ENCODE peak calls at places on chromosome 15, in five cellular contexts. V is ovary, Q is endodermal cell, S is prostate gland, D is cardiac muscle cell. C is an unnamed sample.

GRCh38 chr15:92149029-92149428 is 244.7 kb upstream of the ST8SIA2 start:
- DNase-seq in Q (no peak), V (no peak), S (no peak), D (no peak), C (no peak)

GRCh38 chr15:69719527-69719926 is 266.9 kb downstream of the RPLP1 start:
- DNase-seq in D (peak; percentile 40), S (no peak), Q (no peak), V (no peak), C (no peak)

GRCh38 chr15:58355352-58355964 is 76.3 kb upstream of the LIPC start:
- DNase-seq in D (no peak), V (no peak), Q (no peak), S (no peak), C (no peak)

GRCh38 chr15:76150508-76150907 is 90.7 kb downstream of the TMEM266 start:
- DNase-seq in S (peak; percentile 39), V (no peak), D (no peak), Q (no peak), C (peak; percentile 69)

GRCh38 chr15:53837263-53837662 is 77.8 kb upstream of the WDR72 start:
- DNase-seq in Q (no peak), S (peak; percentile 48), D (no peak), V (no peak), C (peak; percentile 72)

GRCh38 chr15:65777053-65777452 is 15.0 kb downstream of the DENND4A start:
- DNase-seq in D (no peak), S (no peak), V (no peak), Q (no peak), C (no peak)

GRCh38 chr15:32838820-32839219 is 121.0 kb downstream of the GREM1 start:
- DNase-seq in S (no peak), Q (no peak), V (no peak), D (peak; percentile 48), C (peak; percentile 19)

GRCh38 chr15:92149469-92149868 is 244.2 kb upstream of the ST8SIA2 start:
- DNase-seq in D (no peak), S (no peak), V (no peak), Q (no peak), C (no peak)

GRCh38 chr15:91866971-91867372 is 13.5 kb downstream of the SLCO3A1 start:
- DNase-seq in Q (no peak), D (peak; percentile 57), V (peak; percentile 43), S (peak; percentile 83), C (no peak)

GRCh38 chr15:48090666-48091065 is 30.1 kb upstream of the SLC24A5 start:
- DNase-seq in Q (no peak), S (no peak), D (no peak), V (no peak), C (no peak)

GRCh38 chr15:98785796-98786581 is 137.7 kb downstream of the IGF1R start:
- DNase-seq in Q (peak; percentile 82), S (no peak), V (no peak), D (no peak), C (no peak)

GRCh38 chr15:77897896-77898406 is 179.6 kb downstream of the TBC1D2B start:
- DNase-seq in V (no peak), D (no peak), S (no peak), Q (no peak), C (no peak)

GRCh38 chr15:47993051-47993450 is 127.7 kb upstream of the SLC24A5 start:
- DNase-seq in V (no peak), D (no peak), S (no peak), Q (no peak), C (no peak)

GRCh38 chr15:58190419-58190818 is 52.2 kb downstream of the AQP9 start:
- DNase-seq in S (no peak), D (no peak), Q (no peak), V (no peak), C (no peak)

GRCh38 chr15:22979069-22979698 is 984 bp downstream of the CYFIP1 start:
- DNase-seq in V (peak; percentile 48), S (peak; percentile 62), D (peak; percentile 51), Q (peak; percentile 82), C (peak; percentile 59)

GRCh38 chr15:80940851-80941250 is 48.8 kb downstream of the MESD start:
- DNase-seq in D (no peak), S (no peak), V (no peak), Q (no peak), C (no peak)

GRCh38 chr15:33636234-33636633 is 325.5 kb downstream of the RYR3 start:
- DNase-seq in V (no peak), D (no peak), S (no peak), Q (no peak), C (no peak)

GRCh38 chr15:41944313-41944940 is 27.9 kb downstream of the EHD4 start:
- DNase-seq in V (peak; percentile 59), D (peak; percentile 95), Q (peak; percentile 33), S (no peak), C (no peak)

GRCh38 chr15:48324949-48325348 is 6.3 kb upstream of the DUT start:
- DNase-seq in V (no peak), Q (no peak), S (peak; percentile 53), D (no peak), C (no peak)

GRCh38 chr15:77282333-77282732 is 137.6 kb downstream of the PEAK1 start:
- DNase-seq in Q (peak; percentile 49), D (peak; percentile 48), S (no peak), V (no peak), C (no peak)

GRCh38 chr15:83078712-83079111 is 11.7 kb upstream of the BTBD1 start:
- DNase-seq in S (no peak), D (no peak), V (no peak), Q (no peak), C (no peak)

GRCh38 chr15:48292458-48292857 is 38.8 kb upstream of the DUT start:
- DNase-seq in D (no peak), Q (no peak), S (no peak), V (no peak), C (no peak)

GRCh38 chr15:42494998-42495360 is 455 bp upstream of the SNAP23 start:
- DNase-seq in D (peak; percentile 80), Q (no peak), S (peak; percentile 73), V (no peak), C (peak; percentile 85)

GRCh38 chr15:78438595-78439285 is 724 bp downstream of the IREB2 start:
- DNase-seq in Q (peak; percentile 68), D (peak; percentile 39), V (no peak), S (peak; percentile 21), C (no peak)

GRCh38 chr15:20106026-20106425 is 435.6 kb downstream of the GOLGA6L6 start:
- DNase-seq in Q (no peak), S (no peak), V (no peak), D (no peak), C (peak; percentile 22)

GRCh38 chr15:98568382-98569017 is 79.8 kb upstream of the IGF1R start:
- DNase-seq in D (peak; percentile 16), S (no peak), V (no peak), Q (no peak), C (no peak)

GRCh38 chr15:77616072-77616471 is 16.6 kb downstream of the LINGO1 start:
- DNase-seq in D (no peak), S (no peak), Q (no peak), V (no peak), C (no peak)

GRCh38 chr15:83436513-83437158 is 10.5 kb upstream of the SH3GL3 start:
- DNase-seq in S (peak; percentile 7), D (peak; percentile 80), Q (peak; percentile 55), V (no peak), C (no peak)

GRCh38 chr15:56969265-56969895 is 50.9 kb downstream of the TCF12 start:
- DNase-seq in Q (no peak), S (no peak), D (no peak), V (no peak), C (no peak)

GRCh38 chr15:69133862-69134519 is 26.4 kb upstream of the GLCE start:
- DNase-seq in V (no peak), D (no peak), Q (no peak), S (no peak), C (no peak)

DNA sequence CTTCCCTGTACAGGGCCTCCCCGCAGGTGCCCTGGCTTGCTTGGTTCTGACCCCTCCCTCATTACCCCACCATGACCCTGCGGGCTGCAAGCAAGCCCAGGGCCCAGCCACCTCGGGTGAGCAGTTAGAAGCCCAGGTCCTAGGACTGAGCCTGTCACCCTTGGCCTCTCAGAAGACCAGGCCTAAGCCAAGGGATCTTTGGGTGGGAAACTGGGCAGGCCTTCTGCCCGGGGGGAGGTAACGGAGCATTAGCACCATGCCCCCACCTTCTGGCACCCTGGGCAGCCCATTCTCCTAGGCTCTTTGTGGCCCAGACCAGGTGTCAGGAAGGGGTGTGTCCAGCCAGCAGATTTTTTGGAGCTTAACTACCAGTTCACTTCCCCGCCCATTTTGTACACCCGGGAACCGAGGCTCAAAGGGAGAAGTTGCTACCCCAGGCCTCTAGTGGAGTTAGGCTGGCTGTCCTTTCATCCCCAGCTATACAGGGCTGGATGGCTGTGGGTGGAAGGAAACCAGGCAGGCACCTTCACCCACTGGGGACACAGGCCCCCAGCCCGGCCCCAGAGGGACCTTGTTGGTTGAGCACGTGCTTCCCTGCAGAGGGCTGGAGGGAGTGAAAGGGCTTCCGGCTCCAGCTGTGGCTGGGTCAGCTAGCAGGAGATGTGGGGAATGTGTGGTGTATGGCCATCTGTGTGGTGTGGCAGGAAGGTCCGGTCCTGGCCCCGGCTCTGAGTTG is 1.4 kb downstream of the CSK start:
- DNase-seq in Q (peak; percentile 64), V (no peak), D (peak; percentile 47), S (no peak), C (no peak)
- H3K4me1 ChIP-seq in Q (peaks cover 6% of the 10 kb centered on the region), V (peaks cover 14% of the 10 kb centered on the region), D (peaks cover 40% of the 10 kb centered on the region), S (peaks cover 25% of the 10 kb centered on the region), C (peaks cover 3% of the 10 kb centered on the region)

GRCh38 chr15:88269371-88270062 is 13.0 kb upstream of the NTRK3 start:
- DNase-seq in S (no peak), D (no peak), V (no peak), Q (no peak), C (no peak)
- H3K27ac ChIP-seq in S (no peak overlapping the region), D (no peak overlapping the region), V (no peak overlapping the region), Q (no peak overlapping the region), C (no peak overlapping the region)

GRCh38 chr15:62124953-62125263 is 40.2 kb downstream of the C2CD4B start:
- DNase-seq in Q (no peak), S (no peak), D (no peak), V (no peak), C (no peak)
- TF ChIP-seq CTCF in Q (no peak), S (no peak), D (no peak), V (no peak), C (no peak)

GRCh38 chr15:85759391-85759790 is 35.3 kb downstream of the KLHL25 start:
- DNase-seq in Q (no peak), V (no peak), S (no peak), D (no peak), C (no peak)
- H3K4me1 ChIP-seq in Q (no peaks in the 10 kb centered on the region), V (peaks cover 3% of the 10 kb centered on the region), S (no peaks in the 10 kb centered on the region), D (peaks cover 12% of the 10 kb centered on the region), C (no peaks in the 10 kb centered on the region)

DNA sequence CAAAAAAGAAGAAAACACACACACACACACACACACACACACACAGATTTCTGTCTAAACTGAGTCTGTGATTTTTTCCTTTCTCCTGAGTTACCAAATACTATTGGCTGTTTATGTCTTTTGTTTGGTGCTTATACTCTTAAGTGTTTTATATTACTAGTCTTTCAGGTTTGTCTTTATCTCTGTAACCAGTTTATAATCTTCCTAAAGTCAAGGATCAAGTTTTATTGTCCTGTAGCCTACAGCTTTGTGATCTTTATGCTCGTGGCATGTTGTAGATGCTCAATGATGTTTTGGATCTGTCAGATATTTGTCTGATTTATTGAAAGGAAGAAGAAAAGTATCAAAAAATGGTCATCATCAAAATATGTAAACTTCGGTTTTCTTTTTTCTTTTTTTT is 4.6 kb downstream of the MAP2K5 start:
- DNase-seq in S (no peak), V (no peak), Q (no peak), D (no peak), C (no peak)
- H3K27ac ChIP-seq in S (no peak overlapping the region), V (no peak overlapping the region), Q (no peak overlapping the region), D (no peak overlapping the region), C (no peak overlapping the region)